ENCODE peak calls at places on chromosomes 12 and 14, in nine cellular contexts. L is omental fat pad, R is retinal pigment epithelial cell, E is adrenal gland, M is body of pancreas, A is AG10803, B is cardiac muscle cell, O is GM10248, S is lower leg skin. F is an unnamed sample.

GRCh38 chr12:27606986-27607385 is 83.0 kb downstream of the PPFIBP1 start:
- DNase-seq in L (no peak), R (no peak), E (no peak), M (no peak), A (no peak), B (no peak), O (no peak), S (no peak), F (no peak)

GRCh38 chr12:69470189-69471094 is at the start of gene FRS2:
- DNase-seq in L (peak), R (peak), E (peak), M (peak), A (peak), B (peak), O (peak), S (peak), F (peak)

GRCh38 chr12:130775953-130776856 is 60.1 kb upstream of the RIMBP2 start:
- DNase-seq in L (no peak), R (no peak), E (peak), M (peak), A (peak), B (peak), O (no peak), S (no peak), F (peak)

GRCh38 chr12:50083301-50083700 is 1.8 kb upstream of the SMARCD1 start:
- DNase-seq in L (no peak), R (no peak), E (no peak), M (no peak), A (peak), B (no peak), O (no peak), S (no peak), F (no peak)

GRCh38 chr14:69404478-69404877 is 6.0 kb downstream of the SLC39A9 start:
- DNase-seq in L (no peak), R (no peak), E (no peak), M (no peak), A (no peak), B (no peak), O (no peak), S (no peak), F (no peak)

GRCh38 chr12:13112968-13113367 is 9.5 kb upstream of the GSG1 start:
- DNase-seq in L (no peak), R (no peak), E (no peak), M (no peak), A (no peak), B (no peak), O (no peak), S (no peak), F (no peak)

GRCh38 chr12:73067616-73068015 is 795.4 kb downstream of the TRHDE start:
- DNase-seq in L (no peak), R (no peak), E (no peak), M (no peak), A (no peak), B (no peak), O (no peak), S (no peak), F (no peak)

GRCh38 chr14:81169711-81170103 is 51.1 kb downstream of the GTF2A1 start:
- DNase-seq in L (no peak), R (no peak), E (peak), M (peak), A (peak), B (peak), O (peak), S (peak), F (no peak)

GRCh38 chr12:2960432-2960956 is 1.3 kb downstream of the TEAD4 start:
- DNase-seq in L (no peak), R (no peak), E (no peak), M (no peak), A (peak), B (no peak), O (peak), S (no peak), F (no peak)

GRCh38 chr14:29607129-29607528 is 320.5 kb downstream of the PRKD1 start:
- DNase-seq in L (no peak), R (no peak), E (no peak), M (no peak), A (no peak), B (peak), O (no peak), S (no peak), F (no peak)

GRCh38 chr12:115934877-115935276 is 342.6 kb downstream of the MED13L start:
- DNase-seq in L (no peak), R (no peak), E (no peak), M (no peak), A (no peak), B (no peak), O (no peak), S (no peak), F (peak)

GRCh38 chr14:58491593-58491992 is 64.1 kb downstream of the KIAA0586 start:
- DNase-seq in L (no peak), R (no peak), E (no peak), M (no peak), A (no peak), B (peak), O (no peak), S (no peak), F (no peak)

GRCh38 chr12:50258167-50258551 is 25.2 kb downstream of the LIMA1 start:
- DNase-seq in L (no peak), R (no peak), E (peak), M (peak), A (peak), B (no peak), O (no peak), S (peak), F (no peak)

GRCh38 chr14:80781968-80782367 is 159.6 kb downstream of the CEP128 start:
- DNase-seq in L (no peak), R (no peak), E (no peak), M (no peak), A (peak), B (peak), O (no peak), S (no peak), F (no peak)

GRCh38 chr12:9223830-9224229 is 15.6 kb upstream of the PZP start:
- DNase-seq in L (no peak), R (no peak), E (no peak), M (no peak), A (no peak), B (no peak), O (no peak), S (no peak), F (no peak)

GRCh38 chr12:34288963-34289345 is 266.7 kb downstream of the ALG10 start:
- DNase-seq in L (no peak), R (no peak), E (no peak), M (no peak), A (no peak), B (no peak), O (no peak), S (no peak), F (peak)

GRCh38 chr12:111446631-111447570 is 41.2 kb downstream of the SH2B3 start:
- DNase-seq in L (no peak), R (no peak), E (no peak), M (peak), A (no peak), B (no peak), O (no peak), S (peak), F (peak)

GRCh38 chr12:56574210-56574609 is 52.6 kb downstream of the RBMS2 start:
- DNase-seq in L (no peak), R (no peak), E (no peak), M (no peak), A (peak), B (peak), O (no peak), S (no peak), F (no peak)

GRCh38 chr14:59424707-59425106 is 40.5 kb downstream of the GPR135 start:
- DNase-seq in L (no peak), R (no peak), E (peak), M (peak), A (peak), B (peak), O (no peak), S (no peak), F (no peak)

GRCh38 chr12:84336231-84336630 is 576.4 kb downstream of the SLC6A15 start:
- DNase-seq in L (no peak), R (no peak), E (no peak), M (no peak), A (no peak), B (peak), O (no peak), S (no peak), F (no peak)

GRCh38 chr12:45089417-45089816 is 38.5 kb upstream of the DBX2 start:
- DNase-seq in L (no peak), R (peak), E (no peak), M (no peak), A (no peak), B (no peak), O (no peak), S (no peak), F (no peak)

GRCh38 chr12:126891789-126892188 is 1375.2 kb upstream of the TMEM132C start:
- DNase-seq in L (no peak), R (no peak), E (no peak), M (no peak), A (no peak), B (no peak), O (no peak), S (no peak), F (no peak)

GRCh38 chr14:104362761-104363605 is 216.6 kb upstream of the C14orf180 start:
- DNase-seq in L (no peak), R (no peak), E (no peak), M (no peak), A (no peak), B (no peak), O (no peak), S (no peak), F (no peak)

GRCh38 chr14:103427485-103428443 is 42.5 kb downstream of the MARK3 start:
- DNase-seq in L (no peak), R (no peak), E (peak), M (peak), A (peak), B (peak), O (no peak), S (no peak), F (no peak)

GRCh38 chr12:57085999-57086950 is 2.6 kb upstream of the NAB2 start:
- DNase-seq in L (no peak), R (no peak), E (peak), M (peak), A (peak), B (peak), O (peak), S (peak), F (no peak)

GRCh38 chr14:67944605-67945004 is 125.0 kb downstream of the RAD51B start:
- DNase-seq in L (no peak), R (no peak), E (no peak), M (no peak), A (no peak), B (no peak), O (no peak), S (no peak), F (no peak)

GRCh38 chr14:100304825-100305445 is 1.3 kb downstream of the SLC25A29 start:
- DNase-seq in L (no peak), R (peak), E (peak), M (peak), A (no peak), B (peak), O (no peak), S (peak), F (no peak)

GRCh38 chr14:23550827-23551265 is 719 bp downstream of the ZFHX2 start:
- DNase-seq in L (no peak), R (no peak), E (peak), M (no peak), A (no peak), B (peak), O (no peak), S (no peak), F (no peak)

GRCh38 chr12:93954160-93955112 is 193.9 kb upstream of the PLXNC1 start:
- DNase-seq in L (no peak), R (no peak), E (no peak), M (peak), A (peak), B (no peak), O (no peak), S (no peak), F (no peak)

GRCh38 chr12:91852646-91853045 is 293.0 kb downstream of the BTG1 start:
- DNase-seq in L (no peak), R (no peak), E (no peak), M (no peak), A (peak), B (peak), O (no peak), S (no peak), F (no peak)

GRCh38 chr12:95151821-95152220 is 65.4 kb downstream of the FGD6 start:
- DNase-seq in L (no peak), R (no peak), E (no peak), M (no peak), A (no peak), B (no peak), O (no peak), S (no peak), F (no peak)

GRCh38 chr12:76587428-76588178 is 28.0 kb upstream of the OSBPL8 start:
- DNase-seq in L (no peak), R (no peak), E (no peak), M (no peak), A (peak), B (peak), O (no peak), S (no peak), F (no peak)

GRCh38 chr14:61517861-61518802 is 177.2 kb upstream of the HIF1A start:
- DNase-seq in L (no peak), R (no peak), E (no peak), M (peak), A (no peak), B (peak), O (peak), S (no peak), F (no peak)

GRCh38 chr14:74333909-74334308 is 14.4 kb upstream of the VRTN start:
- DNase-seq in L (no peak), R (peak), E (no peak), M (no peak), A (peak), B (peak), O (no peak), S (no peak), F (no peak)

GRCh38 chr14:89936654-89937185 is 17.8 kb downstream of the EFCAB11 start:
- DNase-seq in L (no peak), R (no peak), E (no peak), M (no peak), A (no peak), B (no peak), O (no peak), S (no peak), F (no peak)

GRCh38 chr12:92593734-92594402 is 108.9 kb upstream of the PLEKHG7 start:
- DNase-seq in L (no peak), R (no peak), E (peak), M (peak), A (peak), B (peak), O (peak), S (no peak), F (no peak)

GRCh38 chr12:39427360-39427808 is 15.5 kb downstream of the KIF21A start:
- DNase-seq in L (no peak), R (no peak), E (no peak), M (no peak), A (peak), B (no peak), O (no peak), S (no peak), F (no peak)

GRCh38 chr14:36301159-36301558 is 19.3 kb downstream of the MBIP start:
- DNase-seq in L (no peak), R (no peak), E (peak), M (peak), A (no peak), B (peak), O (no peak), S (no peak), F (no peak)

DNA sequence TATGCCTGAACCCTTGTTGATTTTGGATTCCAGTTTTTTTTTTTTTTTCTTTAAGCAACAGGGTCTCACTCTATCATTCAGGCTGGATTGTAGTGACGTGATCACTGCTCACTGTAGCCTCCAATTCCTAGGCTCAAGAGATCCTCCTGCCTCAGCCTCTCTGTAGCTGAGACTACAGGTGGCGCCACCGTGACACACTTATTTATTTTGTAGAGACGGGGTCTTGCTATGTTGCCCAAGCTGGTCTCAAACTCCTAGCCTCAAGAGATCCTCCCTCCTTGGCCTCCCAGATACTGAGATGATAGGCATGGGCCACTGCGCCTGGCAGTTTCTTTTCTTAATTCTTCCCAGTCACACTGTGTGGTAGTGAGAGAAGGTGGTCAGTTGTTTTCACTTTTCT is 25.2 kb downstream of the ACADS start:
- DNase-seq in L (no peak), R (no peak), E (no peak), M (no peak), A (no peak), B (no peak), O (no peak), S (no peak), F (no peak)
- TF ChIP-seq CTCF in L (no peak), R (no peak), E (no peak), M (no peak), A (no peak), B (no peak), O (no peak), S (no peak), F (no peak)

DNA sequence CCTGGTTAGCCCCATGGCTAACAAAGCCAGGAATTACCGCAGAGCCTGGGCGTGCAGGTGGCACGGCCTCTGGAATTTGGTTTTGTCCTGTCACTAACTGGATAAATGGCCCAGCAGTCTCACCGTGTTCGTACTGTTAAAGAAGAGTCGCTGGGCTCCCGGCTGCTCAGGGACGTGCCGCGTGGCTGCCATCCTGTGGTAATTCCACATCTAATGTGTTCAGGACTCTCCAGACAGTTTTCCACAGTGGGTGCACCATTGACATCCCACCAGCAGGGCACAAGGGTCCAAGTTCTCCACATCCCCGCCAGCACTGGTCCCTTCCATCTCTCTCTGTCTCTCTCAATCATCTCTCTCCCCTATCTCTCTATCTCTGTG is 19.6 kb downstream of the NOC4L start:
- DNase-seq in L (no peak), R (no peak), E (no peak), M (no peak), A (no peak), B (no peak), O (no peak), S (no peak), F (no peak)
- TF ChIP-seq CTCF in L (no peak), R (peak), E (peak), M (no peak), A (peak), B (peak), O (no peak), S (no peak), F (no peak)

GRCh38 chr14:37584211-37585100 is 10.6 kb downstream of the FOXA1 start:
- DNase-seq in L (no peak), R (no peak), E (no peak), M (no peak), A (no peak), B (no peak), O (no peak), S (no peak), F (no peak)

GRCh38 chr14:37586783-37587428 is 8.1 kb downstream of the FOXA1 start:
- DNase-seq in L (no peak), R (no peak), E (no peak), M (no peak), A (no peak), B (no peak), O (no peak), S (no peak), F (no peak)

GRCh38 chr14:37585971-37586759 is 8.9 kb downstream of the FOXA1 start:
- DNase-seq in L (no peak), R (no peak), E (no peak), M (no peak), A (no peak), B (no peak), O (no peak), S (no peak), F (no peak)

GRCh38 chr14:37585101-37585479 is 10.0 kb downstream of the FOXA1 start:
- DNase-seq in L (no peak), R (no peak), E (no peak), M (no peak), A (no peak), B (no peak), O (no peak), S (no peak), F (no peak)

GRCh38 chr14:37583358-37584210 is 11.5 kb downstream of the FOXA1 start:
- DNase-seq in L (no peak), R (no peak), E (no peak), M (no peak), A (no peak), B (no peak), O (no peak), S (no peak), F (no peak)
- TF ChIP-seq CTCF in L (no peak), R (no peak), E (no peak), M (no peak), A (no peak), B (no peak), O (no peak), S (no peak), F (no peak)

GRCh38 chr14:34220921-34221320 is 241.1 kb downstream of the SPTSSA start:
- DNase-seq in L (no peak), R (no peak), E (no peak), M (no peak), A (no peak), B (no peak), O (peak), S (no peak), F (no peak)

GRCh38 chr14:34224221-34224620 is 237.8 kb downstream of the SPTSSA start:
- DNase-seq in L (no peak), R (no peak), E (no peak), M (no peak), A (no peak), B (no peak), O (no peak), S (no peak), F (no peak)

GRCh38 chr14:34222867-34223266 is 239.2 kb downstream of the SPTSSA start:
- DNase-seq in L (no peak), R (no peak), E (no peak), M (no peak), A (no peak), B (no peak), O (no peak), S (no peak), F (no peak)

GRCh38 chr14:34222122-34222521 is 239.9 kb downstream of the SPTSSA start:
- DNase-seq in L (no peak), R (no peak), E (no peak), M (no peak), A (no peak), B (no peak), O (no peak), S (no peak), F (no peak)

DNA sequence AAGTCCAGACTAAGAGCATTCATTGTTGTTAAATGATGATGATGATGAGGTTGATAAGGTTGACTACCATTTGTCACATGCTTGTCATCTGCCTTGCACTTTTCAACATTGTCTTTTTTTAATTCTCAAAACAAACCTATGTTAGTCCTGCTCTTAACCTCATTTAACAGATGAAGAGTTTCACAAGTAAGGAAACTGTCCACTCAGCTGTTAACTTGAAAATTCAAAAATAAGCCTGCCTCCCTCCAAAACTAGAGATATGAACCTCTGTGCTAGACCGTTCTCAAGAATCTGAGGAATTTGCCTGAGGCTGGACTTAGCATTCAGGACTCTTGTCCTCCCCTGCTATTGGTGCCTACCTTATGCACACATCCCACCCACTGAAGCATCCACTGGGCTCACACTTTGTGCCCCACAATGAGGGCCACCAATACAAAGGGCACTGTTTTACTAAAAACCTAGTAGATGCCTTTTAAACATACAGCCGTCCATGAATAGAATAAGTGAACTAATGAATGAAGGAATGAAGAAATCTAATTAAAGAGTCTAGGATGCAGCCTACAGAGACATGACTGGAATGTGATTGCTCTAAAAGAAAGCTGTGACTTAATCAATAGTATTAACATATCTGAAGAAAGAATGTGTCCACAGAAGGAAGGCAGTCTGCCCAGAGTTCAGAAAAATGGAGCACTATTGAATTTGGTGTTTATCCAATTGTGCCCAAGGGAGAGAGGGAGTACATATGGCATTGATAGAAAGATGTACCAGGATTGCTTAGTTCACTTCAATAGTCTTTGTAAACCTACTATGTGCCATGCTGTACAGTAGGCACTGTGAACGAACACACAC is 238.5 kb downstream of the SPTSSA start:
- DNase-seq in L (no peak), R (no peak), E (no peak), M (no peak), A (no peak), B (no peak), O (no peak), S (no peak), F (no peak)
- TF ChIP-seq CTCF in L (no peak), R (no peak), E (no peak), M (no peak), A (no peak), B (no peak), O (no peak), S (no peak), F (no peak)

F was measured in osteocyte.